ENCODE peak calls at places on chromosomes 2 and 18, in four cellular contexts. W is AG04450, V is lower lobe of right lung, N is fibroblast of mammary gland. Q is an unnamed sample.

GRCh38 chr2:42443980-42444379 is 49.8 kb downstream of the KCNG3 start:
- DNase-seq in W (no peak), V (no peak), N (no peak), Q (no peak)

GRCh38 chr2:112688086-112688880 is 32.5 kb upstream of the NT5DC4 start:
- DNase-seq in W (no peak), V (no peak), N (peak), Q (no peak)

GRCh38 chr2:1567556-1568344 is 154.5 kb downstream of the TPO start:
- DNase-seq in W (no peak), V (peak), N (no peak), Q (no peak)

GRCh38 chr2:86790134-86790827 is 432 bp downstream of the CD8A start:
- DNase-seq in W (no peak), V (no peak), N (no peak), Q (no peak)

GRCh38 chr2:70932631-70933230 is 3.0 kb upstream of the ATP6V1B1 start:
- DNase-seq in W (no peak), V (no peak), N (no peak), Q (no peak)

GRCh38 chr2:43117521-43118143 is 108.8 kb downstream of the ZFP36L2 start:
- DNase-seq in W (no peak), V (no peak), N (no peak), Q (no peak)

GRCh38 chr2:199441759-199442158 is 16.0 kb downstream of the SATB2 start:
- DNase-seq in W (no peak), V (no peak), N (no peak), Q (no peak)

GRCh38 chr2:150143087-150143536 is 344.4 kb downstream of the RND3 start:
- DNase-seq in W (no peak), V (no peak), N (peak), Q (peak)

GRCh38 chr2:73823916-73824523 is 4.7 kb upstream of the STAMBP start:
- DNase-seq in W (peak), V (no peak), N (peak), Q (peak)

GRCh38 chr18:77566604-77567003 is 317.0 kb downstream of the GALR1 start:
- DNase-seq in W (no peak), V (no peak), N (no peak), Q (no peak)

GRCh38 chr18:27894746-27895145 is 282.2 kb downstream of the CDH2 start:
- DNase-seq in W (no peak), V (no peak), N (no peak), Q (no peak)

GRCh38 chr18:5456577-5457466 is 87.0 kb downstream of the EPB41L3 start:
- DNase-seq in W (no peak), V (no peak), N (peak), Q (peak)

GRCh38 chr2:232954691-232955090 is 58.4 kb downstream of the NGEF start:
- DNase-seq in W (no peak), V (no peak), N (no peak), Q (no peak)

GRCh38 chr2:64455545-64455944 is 1.6 kb downstream of the LGALSL start:
- DNase-seq in W (no peak), V (no peak), N (no peak), Q (no peak)

GRCh38 chr2:95389256-95390119 is 13.0 kb upstream of the FAHD2A start:
- DNase-seq in W (peak), V (no peak), N (peak), Q (peak)

GRCh38 chr2:237723613-237724012 is 75.0 kb upstream of the RBM44 start:
- DNase-seq in W (no peak), V (no peak), N (peak), Q (no peak)

GRCh38 chr18:7482342-7482741 is 84.8 kb upstream of the PTPRM start:
- DNase-seq in W (no peak), V (no peak), N (peak), Q (no peak)

GRCh38 chr18:11323359-11323819 is 174.0 kb upstream of the PIEZO2 start:
- DNase-seq in W (no peak), V (no peak), N (peak), Q (peak)

GRCh38 chr2:99066602-99067001 is 74.9 kb upstream of the C2orf15 start:
- DNase-seq in W (peak), V (no peak), N (peak), Q (peak)
- TF ChIP-seq CTCF in W (peak), V (peak), N (peak), Q (peak)

GRCh38 chr2:72150961-72151356 is 3.3 kb upstream of the CYP26B1 start:
- DNase-seq in W (no peak), V (no peak), N (no peak), Q (no peak)
- H3K4me3 ChIP-seq in W (no peak), V (no peak), N (no peak), Q (no peak)

GRCh38 chr2:26316041-26316440 is 29.9 kb upstream of the SELENOI start:
- DNase-seq in W (no peak), V (no peak), N (no peak), Q (no peak)
- TF ChIP-seq CTCF in W (peak), V (no peak), N (no peak), Q (peak)

DNA sequence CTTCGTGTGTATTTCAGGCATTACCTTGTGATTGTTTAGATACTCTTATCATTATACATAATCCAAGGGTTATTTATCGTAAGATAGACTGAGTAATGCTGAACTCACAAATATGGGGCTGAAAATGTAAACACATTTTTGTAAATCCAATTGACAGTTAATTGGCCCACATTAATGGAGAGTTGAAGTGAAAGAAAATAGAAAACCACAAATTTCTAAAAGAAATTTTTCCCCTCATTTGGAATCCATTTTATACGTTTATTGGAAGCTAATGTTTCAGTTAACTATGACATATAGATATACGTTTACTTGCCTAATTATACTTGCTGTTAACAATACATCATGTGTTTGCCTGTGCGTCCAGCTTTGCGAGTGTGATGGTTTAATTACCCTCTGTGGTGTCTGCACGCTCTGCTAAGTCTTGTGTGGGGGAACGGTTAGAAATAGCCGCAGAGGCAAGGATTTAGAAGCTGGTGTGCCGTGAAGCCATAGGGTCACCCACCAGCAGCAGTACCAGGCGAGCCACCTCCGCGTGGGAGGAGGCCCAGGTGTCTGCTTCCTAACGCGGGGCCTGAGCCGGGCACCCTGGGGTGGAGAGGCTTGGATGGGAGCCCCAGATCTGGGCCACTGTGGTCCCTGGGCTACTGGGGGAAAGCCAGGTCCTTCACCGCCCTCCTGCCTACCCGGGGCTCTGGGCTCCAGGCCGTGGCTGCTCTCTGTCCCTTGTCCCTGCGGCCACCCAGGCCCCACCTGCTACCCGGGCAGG is 38.0 kb downstream of the TSHZ1 start:
- DNase-seq in W (no peak), V (no peak), N (no peak), Q (no peak)
- H3K4me3 ChIP-seq in W (no peak), V (peak), N (peak), Q (no peak)

DNA sequence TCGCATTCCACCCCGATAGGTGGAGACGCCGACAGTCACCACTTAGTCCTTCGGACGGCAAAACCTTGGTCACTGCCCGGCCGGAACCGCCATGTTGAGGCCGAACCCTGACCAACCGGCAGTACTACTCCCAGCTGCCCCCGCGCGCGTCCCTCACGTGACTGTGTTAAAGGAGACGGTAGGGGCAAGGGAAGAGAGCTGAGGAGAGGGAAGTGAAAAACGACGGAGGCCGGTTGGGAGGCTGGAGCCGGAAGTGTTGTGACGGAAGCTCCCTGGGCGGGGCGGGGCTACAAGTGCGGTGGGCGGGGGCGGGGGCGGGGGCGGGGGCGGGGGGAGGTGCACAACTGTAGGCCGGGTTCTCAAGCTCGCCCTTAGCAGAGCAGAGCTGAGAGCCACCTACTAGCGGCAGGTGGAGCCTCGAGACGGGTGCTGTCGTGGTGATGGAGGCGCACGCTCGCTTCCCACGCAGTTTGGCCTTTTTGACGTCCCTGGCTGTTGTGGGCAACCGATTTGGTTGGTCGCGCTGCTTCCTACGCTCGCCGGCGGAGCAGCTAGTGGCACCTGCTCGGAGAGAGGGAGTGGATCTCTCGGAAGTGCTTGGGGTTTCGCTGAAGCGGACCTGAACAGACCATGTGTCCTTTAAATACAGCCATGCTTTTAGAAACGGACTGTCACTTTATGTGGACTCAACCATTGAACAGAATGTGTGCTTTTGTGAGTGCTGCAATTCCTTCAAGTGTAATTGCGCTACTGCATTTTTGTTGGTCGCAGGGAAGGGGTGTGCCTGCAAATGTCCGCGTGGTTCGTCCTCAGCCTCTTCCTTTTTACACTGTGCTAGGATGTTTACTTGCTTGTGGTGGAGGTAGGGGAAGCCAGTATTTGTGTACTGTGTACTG is at the start of gene TRAPPC8:
- DNase-seq in W (peak), V (peak), N (peak), Q (peak)
- TF ChIP-seq CTCF in W (no peak), V (no peak), N (no peak), Q (no peak)

GRCh38 chr2:172889287-172889686 is 153.6 kb downstream of the RAPGEF4 start:
- DNase-seq in W (no peak), V (no peak), N (no peak), Q (no peak)

GRCh38 chr2:172884336-172884735 is 148.7 kb downstream of the RAPGEF4 start:
- DNase-seq in W (no peak), V (no peak), N (no peak), Q (no peak)

GRCh38 chr2:172887280-172887679 is 151.6 kb downstream of the RAPGEF4 start:
- DNase-seq in W (no peak), V (no peak), N (no peak), Q (no peak)

GRCh38 chr2:172888704-172889103 is 153.1 kb downstream of the RAPGEF4 start:
- DNase-seq in W (no peak), V (no peak), N (no peak), Q (no peak)

GRCh38 chr2:172885996-172886395 is 150.4 kb downstream of the RAPGEF4 start:
- DNase-seq in W (no peak), V (no peak), N (no peak), Q (no peak)
- H3K4me3 ChIP-seq in W (no peak), V (no peak), N (no peak), Q (no peak)